ENCODE peak calls at places on chromosomes 5 and 9, in four cellular contexts. M, S, C and N are unnamed samples.
A peak's percentile ranks its signal among the peaks of the same experiment; 100 is the strongest.

GRCh38 chr9:24832307-24832706 is 286.6 kb upstream of the IZUMO3 start:
- DNase-seq in M (no peak), S (no peak), C (no peak), N (no peak)

GRCh38 chr9:132228062-132228461 is 66.2 kb downstream of the NTNG2 start:
- DNase-seq in M (no peak), S (no peak), C (no peak), N (no peak)

GRCh38 chr9:88387035-88387732 is 1.1 kb upstream of the SPIN1 start:
- DNase-seq in M (peak; percentile 43), S (peak; percentile 78), C (peak; percentile 51), N (no peak)

GRCh38 chr5:52746539-52746938 is 41.2 kb upstream of the ITGA1 start:
- DNase-seq in M (peak; percentile 16), S (no peak), C (peak; percentile 57), N (peak; percentile 61)

GRCh38 chr5:103333376-103333775 is 74.8 kb downstream of the MACIR start:
- DNase-seq in M (no peak), S (no peak), C (peak; percentile 52), N (no peak)

GRCh38 chr5:137488516-137488915 is 10.6 kb downstream of the SPOCK1 start:
- DNase-seq in M (no peak), S (no peak), C (no peak), N (no peak)

GRCh38 chr5:54520438-54520846 is 2.9 kb downstream of the SNX18 start:
- DNase-seq in M (no peak), S (peak; percentile 36), C (peak; percentile 63), N (no peak)

GRCh38 chr9:224540-225520 is 10.2 kb downstream of the DOCK8 start:
- DNase-seq in M (no peak), S (no peak), C (no peak), N (no peak)

GRCh38 chr9:130036099-130036498 is 6.9 kb downstream of the FNBP1 start:
- DNase-seq in M (no peak), S (no peak), C (no peak), N (no peak)

GRCh38 chr5:153672347-153673090 is 182.0 kb downstream of the GRIA1 start:
- DNase-seq in M (no peak), S (peak; percentile 51), C (peak; percentile 34), N (no peak)

GRCh38 chr5:153676821-153677220 is 186.4 kb downstream of the GRIA1 start:
- DNase-seq in M (no peak), S (no peak), C (no peak), N (no peak)

GRCh38 chr5:153670081-153670480 is 179.6 kb downstream of the GRIA1 start:
- DNase-seq in M (no peak), S (no peak), C (no peak), N (no peak)

GRCh38 chr5:153671653-153672346 is 181.3 kb downstream of the GRIA1 start:
- DNase-seq in M (no peak), S (no peak), C (no peak), N (no peak)
- TF ChIP-seq CTCF in M (no peak), S (no peak), C (no peak), N (no peak)

DNA sequence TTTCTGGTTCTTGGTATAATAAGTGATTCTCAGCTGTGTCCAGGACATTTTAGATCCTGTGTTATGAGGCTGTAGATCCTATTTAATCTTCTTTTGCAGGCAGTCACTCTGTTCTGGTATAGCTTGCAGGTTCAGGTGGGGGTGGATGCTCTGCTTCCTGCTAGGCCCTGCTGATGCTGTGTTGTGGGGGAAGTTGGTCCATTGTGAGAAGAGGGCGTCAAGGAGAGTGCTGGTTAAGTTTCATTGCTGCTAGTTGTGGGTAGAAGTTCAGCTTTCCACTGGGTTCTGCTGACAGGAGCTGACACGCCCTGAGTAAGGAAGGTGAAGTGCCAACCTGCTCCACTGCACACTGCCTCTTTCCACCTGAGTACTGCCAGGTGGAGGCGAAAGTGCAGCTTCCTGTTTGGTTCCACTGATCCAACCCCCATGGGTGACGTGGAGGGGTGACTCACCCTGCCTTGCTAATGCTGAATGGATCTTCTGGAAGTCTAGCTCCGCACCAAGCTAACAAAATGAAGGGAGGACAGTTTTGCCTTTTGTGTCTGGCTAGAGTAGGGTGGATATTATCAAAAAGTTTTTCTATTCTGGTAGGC is 16.3 kb downstream of the NMRK1 start:
- DNase-seq in M (no peak), S (no peak), C (no peak), N (no peak)
- H3K4me3 ChIP-seq in M (no peak overlapping the region), S (no peak overlapping the region), C (no peak overlapping the region), N (no peak overlapping the region)

DNA sequence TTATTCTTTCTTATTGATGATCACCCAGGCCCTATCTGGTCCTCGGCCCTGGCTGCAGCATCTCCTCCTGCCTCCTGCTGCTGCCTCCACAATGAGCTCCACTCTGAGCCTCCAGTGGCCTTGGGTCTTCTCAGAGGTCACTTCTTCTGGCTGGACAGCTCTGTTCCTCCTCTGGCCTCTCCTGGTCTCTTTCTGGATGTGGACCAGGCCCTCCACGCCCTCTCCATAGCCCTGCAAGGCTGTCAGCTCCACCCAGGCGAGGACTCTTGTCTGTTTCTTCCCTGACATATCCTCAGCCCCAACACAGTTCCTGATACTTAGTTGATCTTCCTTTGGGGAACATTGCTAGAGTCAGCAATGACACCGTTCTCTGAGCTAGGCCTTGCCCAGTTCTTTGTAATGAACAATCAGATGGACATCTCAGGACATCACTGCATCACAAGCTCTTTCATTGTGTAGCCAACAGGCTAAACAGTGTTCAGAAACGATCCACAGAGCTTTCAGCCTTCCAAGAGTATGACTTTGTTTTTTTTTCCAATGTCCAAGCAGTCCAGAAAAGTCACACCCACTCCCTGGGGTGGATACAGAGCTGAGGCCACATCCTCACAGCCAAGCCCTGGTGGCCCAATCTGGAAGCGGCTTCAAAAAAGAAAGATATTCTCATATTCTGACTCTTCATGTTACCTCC is 62.5 kb upstream of the DNAH5 start:
- DNase-seq in M (no peak), S (no peak), C (no peak), N (no peak)
- TF ChIP-seq CTCF in M (peak; percentile 30), S (no peak), C (peak; percentile 13), N (no peak)

DNA sequence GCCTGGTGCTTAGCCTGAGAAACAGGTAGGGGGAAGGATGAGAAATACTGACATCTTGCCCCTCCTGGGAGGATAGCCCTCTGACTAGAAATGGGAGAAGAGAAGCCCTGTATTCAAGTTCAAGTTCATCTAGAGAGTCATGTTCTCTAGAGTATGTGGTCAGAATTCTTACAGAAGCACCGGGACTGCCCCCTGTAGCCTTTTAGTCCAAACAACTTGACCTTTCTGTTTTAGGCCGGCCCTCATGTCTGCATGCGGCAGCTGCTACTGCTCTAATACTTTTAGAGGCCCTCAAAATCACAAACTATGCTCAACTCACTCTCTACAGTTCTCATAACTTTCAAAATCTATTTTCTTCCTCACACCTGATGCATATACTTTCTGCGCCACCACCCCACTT is 47.7 kb downstream of the PHAX start:
- DNase-seq in M (no peak), S (no peak), C (no peak), N (no peak)
- H3K4me3 ChIP-seq in M (no peak overlapping the region), S (no peak overlapping the region), C (no peak overlapping the region), N (no peak overlapping the region)

GRCh38 chr5:171630047-171630669 is 155.5 kb upstream of the SMIM23 start:
- DNase-seq in M (peak; percentile 54), S (peak; percentile 33), C (peak; percentile 16), N (no peak)
- TF ChIP-seq CTCF in M (peak; percentile 83), S (no peak), C (peak; percentile 45), N (peak; percentile 76)

DNA sequence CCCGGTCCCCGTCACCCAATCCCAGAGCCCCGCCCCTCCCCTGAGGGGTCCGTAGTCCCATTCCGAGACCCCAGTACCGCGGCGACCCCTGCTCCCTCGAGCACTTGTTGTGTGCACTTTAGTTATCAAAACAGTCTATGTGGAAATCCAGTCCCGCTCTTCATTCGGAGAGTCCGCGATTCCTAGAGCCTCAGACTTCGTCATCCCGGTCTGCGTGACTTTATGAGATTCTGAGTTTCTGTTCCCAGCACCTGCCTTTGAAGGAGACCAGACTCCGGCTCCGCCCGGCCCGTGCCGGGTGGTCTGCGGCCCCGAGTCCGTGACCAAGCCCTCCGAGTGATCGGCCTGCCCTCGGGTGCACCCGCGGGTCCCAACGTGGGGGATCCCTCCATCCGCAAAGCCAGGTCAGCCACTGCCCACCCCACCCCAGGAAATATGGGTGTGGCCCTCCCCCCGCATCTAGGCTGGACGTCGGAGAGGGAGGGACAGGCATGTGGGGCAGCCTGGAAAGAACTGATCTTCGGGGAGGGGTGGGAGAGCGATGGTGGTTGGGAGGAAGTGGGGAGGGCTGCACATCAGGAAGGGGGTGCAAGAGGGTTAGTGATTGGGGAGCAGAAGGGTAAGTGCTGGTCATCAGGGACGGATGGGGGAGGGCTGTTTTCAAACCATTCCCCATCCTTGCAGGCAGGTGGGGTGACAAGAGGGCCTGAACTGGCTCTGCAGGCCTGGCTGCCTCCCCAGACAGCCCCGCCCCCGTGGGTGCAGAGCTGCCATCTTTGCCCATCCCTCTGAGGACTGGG is 571 bp downstream of the LRSAM1 start:
- DNase-seq in M (peak; percentile 36), S (peak; percentile 53), C (no peak), N (no peak)
- H3K4me3 ChIP-seq in M (peak overlapping the region; percentile 99), S (peak overlapping the region; percentile 63), C (peak overlapping the region; percentile 96), N (peak overlapping the region; percentile 98)

DNA sequence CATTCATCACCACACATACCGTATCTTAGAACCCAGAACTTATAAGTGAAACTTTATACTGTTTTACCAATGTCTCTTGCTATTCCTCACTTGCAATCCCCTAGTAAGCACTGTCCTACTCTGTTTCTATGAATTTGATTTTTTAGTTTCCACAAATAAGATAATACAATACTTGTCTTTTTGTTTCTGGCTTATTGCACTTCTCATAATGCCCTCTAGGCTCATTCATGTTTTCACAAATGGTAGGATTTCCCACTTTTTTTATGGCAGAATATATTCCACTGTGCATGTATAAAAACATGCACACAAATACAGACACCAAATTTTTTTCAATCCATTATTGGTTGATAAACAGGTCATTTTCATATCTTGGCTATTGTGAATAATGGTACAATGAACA is 1742.3 kb upstream of the NUDT12 start:
- DNase-seq in M (no peak), S (no peak), C (no peak), N (no peak)
- TF ChIP-seq CTCF in M (peak; percentile 9), S (no peak), C (no peak), N (no peak)

GRCh38 chr5:139549162-139549894 is 11.8 kb upstream of the UBE2D2 start:
- DNase-seq in M (no peak), S (no peak), C (no peak), N (no peak)

DNA sequence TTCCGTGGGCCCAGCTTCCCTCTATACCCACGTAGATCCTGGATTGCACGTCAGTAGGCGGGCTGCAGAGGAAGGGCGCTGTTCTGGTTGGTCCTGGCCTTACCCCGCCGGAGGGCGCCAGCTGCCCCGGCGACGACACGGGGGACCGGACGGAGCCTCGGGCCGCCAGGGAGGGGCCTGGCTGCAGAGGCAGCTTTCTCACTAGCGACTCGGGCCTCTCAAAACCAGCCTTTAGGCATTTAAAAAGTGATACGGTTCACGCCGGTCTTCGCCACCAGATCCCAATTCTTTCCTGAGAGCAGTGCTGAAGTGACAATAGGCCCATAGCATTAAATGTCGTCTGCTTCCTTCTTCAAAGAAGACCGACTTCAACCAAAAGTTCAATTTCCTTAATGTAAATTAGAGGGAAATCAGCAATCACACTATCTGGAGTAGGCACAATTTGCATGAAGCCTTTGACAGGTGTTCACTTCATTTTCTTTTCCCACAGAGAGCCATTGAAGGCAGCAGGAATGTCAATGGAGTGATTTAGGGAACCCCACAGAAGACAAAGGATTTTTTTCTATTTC is 17.6 kb upstream of the UBE2D2 start:
- DNase-seq in M (peak; percentile 17), S (peak; percentile 56), C (peak; percentile 25), N (no peak)
- H3K4me3 ChIP-seq in M (peak overlapping the region; percentile 18), S (no peak overlapping the region), C (no peak overlapping the region), N (no peak overlapping the region)